ENCODE peak calls at places on chromosomes 11 and 22, in seven cellular contexts. W is H1, B is HCT116, T is K562, U is HepG2, Y is SK-N-SH, O is GM12878. X is an unnamed sample.

GRCh38 chr11:24828938-24829337 is 332.1 kb downstream of the LUZP2 start:
- DNase-seq in W (no peak), B (no peak), T (no peak), U (no peak), Y (no peak), O (no peak), X (peak; percentile 89)

GRCh38 chr11:29685361-29685760 is 331.5 kb downstream of the KCNA4 start:
- DNase-seq in W (no peak), B (no peak), T (no peak), U (no peak), Y (no peak), O (no peak), X (no peak)

GRCh38 chr11:35272391-35272821 is 133.4 kb downstream of the CD44 start:
- DNase-seq in W (no peak), B (no peak), T (no peak), U (no peak), Y (no peak), O (peak; percentile 95), X (no peak)

GRCh38 chr11:72573380-72573949 is 100.8 kb downstream of the PDE2A start:
- DNase-seq in W (peak; percentile 85), B (peak; percentile 23), T (peak; percentile 63), U (peak; percentile 9), Y (peak; percentile 92), O (no peak), X (peak; percentile 62)

GRCh38 chr11:16920559-16920958 is 93.7 kb downstream of the PLEKHA7 start:
- DNase-seq in W (no peak), B (no peak), T (no peak), U (no peak), Y (no peak), O (no peak), X (no peak)

GRCh38 chr11:12764187-12764914 is 90.1 kb downstream of the TEAD1 start:
- DNase-seq in W (no peak), B (no peak), T (peak; percentile 81), U (no peak), Y (no peak), O (no peak), X (no peak)

GRCh38 chr11:22666700-22667439 is 459 bp downstream of the GAS2 start:
- DNase-seq in W (peak; percentile 77), B (no peak), T (no peak), U (peak; percentile 53), Y (peak; percentile 85), O (no peak), X (no peak)

GRCh38 chr11:102603091-102603490 is 22.0 kb downstream of the MMP20 start:
- DNase-seq in W (no peak), B (peak; percentile 92), T (no peak), U (peak; percentile 98), Y (no peak), O (no peak), X (no peak)

GRCh38 chr11:64691543-64691942 is 31.5 kb downstream of the NRXN2 start:
- DNase-seq in W (no peak), B (no peak), T (no peak), U (no peak), Y (no peak), O (no peak), X (no peak)

GRCh38 chr11:28401446-28401845 is 293.3 kb downstream of the METTL15 start:
- DNase-seq in W (no peak), B (no peak), T (no peak), U (no peak), Y (no peak), O (no peak), X (no peak)

GRCh38 chr11:114876231-114876630 is 197.9 kb downstream of the NXPE2 start:
- DNase-seq in W (no peak), B (no peak), T (no peak), U (no peak), Y (no peak), O (no peak), X (no peak)

GRCh38 chr11:103875855-103876510 is 160.5 kb upstream of the DDI1 start:
- DNase-seq in W (no peak), B (no peak), T (no peak), U (no peak), Y (no peak), O (no peak), X (no peak)

GRCh38 chr11:13577881-13578280 is 82.1 kb upstream of the PTH start:
- DNase-seq in W (no peak), B (no peak), T (peak; percentile 48), U (no peak), Y (no peak), O (no peak), X (no peak)

GRCh38 chr11:44243633-44244343 is 66.2 kb downstream of the ALX4 start:
- DNase-seq in W (no peak), B (no peak), T (peak; percentile 26), U (peak; percentile 77), Y (no peak), O (no peak), X (no peak)

GRCh38 chr11:70523384-70524095 is 125.2 kb downstream of the CTTN start:
- DNase-seq in W (peak; percentile 49), B (no peak), T (no peak), U (no peak), Y (peak; percentile 54), O (no peak), X (no peak)

GRCh38 chr11:83693279-83693992 is 407.3 kb upstream of the CCDC90B start:
- DNase-seq in W (no peak), B (no peak), T (no peak), U (no peak), Y (no peak), O (no peak), X (no peak)

GRCh38 chr11:109914809-109915653 is 178.2 kb upstream of the ZC3H12C start:
- DNase-seq in W (no peak), B (no peak), T (no peak), U (no peak), Y (no peak), O (no peak), X (no peak)

GRCh38 chr22:20585640-20586402 is 78.4 kb downstream of the MED15 start:
- DNase-seq in W (no peak), B (no peak), T (no peak), U (no peak), Y (no peak), O (no peak), X (no peak)

GRCh38 chr11:44028401-44028800 is 19.4 kb upstream of the ACCSL start:
- DNase-seq in W (peak; percentile 11), B (no peak), T (no peak), U (no peak), Y (no peak), O (no peak), X (no peak)

GRCh38 chr11:92455221-92455790 is 230.7 kb downstream of the FAT3 start:
- DNase-seq in W (no peak), B (no peak), T (no peak), U (no peak), Y (no peak), O (no peak), X (no peak)

GRCh38 chr22:19524170-19525115 is at the start of gene CLDN5:
- DNase-seq in W (peak; percentile 89), B (no peak), T (no peak), U (no peak), Y (peak; percentile 89), O (no peak), X (no peak)

GRCh38 chr11:11987503-11988022 is 20.9 kb downstream of the DKK3 start:
- DNase-seq in W (no peak), B (no peak), T (peak; percentile 30), U (no peak), Y (no peak), O (no peak), X (no peak)

GRCh38 chr11:61777234-61778090 is 14.9 kb downstream of the TMEM258 start:
- DNase-seq in W (peak; percentile 92), B (no peak), T (no peak), U (no peak), Y (peak; percentile 60), O (no peak), X (no peak)

GRCh38 chr22:50314455-50315288 is 7.2 kb upstream of the PLXNB2 start:
- DNase-seq in W (peak; percentile 59), B (no peak), T (peak; percentile 87), U (no peak), Y (peak; percentile 22), O (peak; percentile 84), X (no peak)
- TF ChIP-seq JUND in W (no peak), B (no peak), T (no peak), U (no peak), Y (no peak), O (peak; percentile 37), X (no peak)

GRCh38 chr22:45692549-45692948 is 20.9 kb downstream of the ATXN10 start:
- DNase-seq in W (no peak), B (no peak), T (no peak), U (no peak), Y (no peak), O (no peak), X (no peak)

DNA sequence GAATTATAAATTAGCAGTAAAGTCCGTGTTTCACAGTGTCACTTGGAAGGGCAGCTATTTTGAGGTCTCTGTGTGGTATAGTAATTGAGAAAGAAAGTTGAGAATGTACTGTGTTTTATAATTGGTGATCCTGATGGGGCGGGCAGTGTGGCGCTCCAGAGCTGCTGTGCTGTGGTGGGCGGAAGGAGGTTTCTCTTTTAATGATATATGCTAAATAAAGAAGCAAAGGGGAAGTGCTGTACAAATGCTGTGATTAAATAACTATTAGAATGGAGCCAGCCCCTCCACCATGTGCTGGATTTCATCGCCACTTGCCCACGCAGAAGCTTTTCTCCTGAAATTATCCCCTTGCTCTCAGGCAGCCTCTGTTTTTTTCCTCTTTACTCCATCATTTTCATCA is 24.6 kb downstream of the ATXN10 start:
- DNase-seq in W (no peak), B (no peak), T (no peak), U (no peak), Y (no peak), O (no peak), X (no peak)
- TF ChIP-seq JUND in W (no peak), B (no peak), T (no peak), U (no peak), Y (no peak), O (no peak), X (no peak)

GRCh38 chr22:38831166-38831945 is 12.5 kb downstream of the NPTXR start:
- DNase-seq in W (no peak), B (no peak), T (no peak), U (no peak), Y (no peak), O (no peak), X (no peak)
- TF ChIP-seq JUND in W (no peak), B (no peak), T (no peak), U (no peak), Y (no peak), O (no peak), X (no peak)

DNA sequence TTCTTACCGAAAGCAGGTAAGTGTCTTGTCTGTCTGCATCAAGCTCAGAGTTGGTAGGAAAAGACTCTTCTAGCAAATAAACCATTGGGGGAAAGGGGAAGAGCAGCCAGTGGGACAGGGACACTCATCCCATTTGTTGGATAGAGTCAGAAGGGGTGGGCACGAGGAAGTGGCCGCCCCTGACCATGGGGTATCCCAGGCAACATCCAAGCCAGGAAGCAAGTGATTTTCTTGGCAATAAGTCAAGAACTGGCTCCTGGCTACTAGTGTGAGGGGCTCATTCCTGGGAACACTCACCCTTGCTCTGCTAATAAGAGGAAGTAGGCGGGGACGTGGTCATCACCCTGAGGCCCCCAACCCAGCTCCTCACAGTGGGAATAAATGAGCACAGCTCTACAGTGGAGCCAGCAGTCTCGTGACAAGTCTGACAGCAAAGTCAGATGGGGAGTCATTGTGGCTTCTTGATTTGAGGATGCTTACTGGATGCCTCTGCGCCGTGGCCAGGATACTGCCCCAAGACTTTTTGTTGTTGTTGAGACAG is 6.7 kb downstream of the SLC25A18 start:
- DNase-seq in W (no peak), B (no peak), T (no peak), U (no peak), Y (no peak), O (no peak), X (no peak)
- TF ChIP-seq JUND in W (no peak), B (no peak), T (no peak), U (no peak), Y (no peak), O (no peak), X (no peak)

X was measured in T47D.